ENCODE peak calls at places on chromosomes 16 and 17, in five cellular contexts. One of them, this sample, is unnamed.

GRCh38 chr17:20022701-20023100 is 13.5 kb downstream of the SPECC1 start:
- DNase-seq in AG09309: no peak
- DNase-seq in T follicular helper cell: no peak
- DNase-seq in NCI-H1105: no peak
- DNase-seq in fibroblast of mammary gland: peak; percentile 66
- DNase-seq in this sample: no peak

GRCh38 chr17:79072544-79072943 is 2.1 kb upstream of the ENGASE start:
- DNase-seq in AG09309: no peak
- DNase-seq in T follicular helper cell: no peak
- DNase-seq in NCI-H1105: no peak
- DNase-seq in fibroblast of mammary gland: no peak
- DNase-seq in this sample: no peak

GRCh38 chr16:50584033-50584722 is 36.0 kb downstream of the NKD1 start:
- DNase-seq in AG09309: no peak
- DNase-seq in T follicular helper cell: no peak
- DNase-seq in NCI-H1105: no peak
- DNase-seq in fibroblast of mammary gland: no peak
- DNase-seq in this sample: no peak

GRCh38 chr17:27746881-27747280 is 53.4 kb downstream of the NOS2 start:
- DNase-seq in AG09309: no peak
- DNase-seq in T follicular helper cell: no peak
- DNase-seq in NCI-H1105: no peak
- DNase-seq in fibroblast of mammary gland: no peak
- DNase-seq in this sample: no peak

GRCh38 chr17:43456661-43457361 is 27.0 kb upstream of the DHX8 start:
- DNase-seq in AG09309: no peak
- DNase-seq in T follicular helper cell: no peak
- DNase-seq in NCI-H1105: no peak
- DNase-seq in fibroblast of mammary gland: peak; percentile 80
- DNase-seq in this sample: no peak

GRCh38 chr16:69404275-69404805 is 18.5 kb upstream of the TERF2 start:
- DNase-seq in AG09309: no peak
- DNase-seq in T follicular helper cell: no peak
- DNase-seq in NCI-H1105: no peak
- DNase-seq in fibroblast of mammary gland: no peak
- DNase-seq in this sample: no peak

GRCh38 chr17:69050999-69051775 is 9.5 kb downstream of the ABCA9 start:
- DNase-seq in AG09309: peak; percentile 13
- DNase-seq in T follicular helper cell: no peak
- DNase-seq in NCI-H1105: no peak
- DNase-seq in fibroblast of mammary gland: peak; percentile 89
- DNase-seq in this sample: no peak

GRCh38 chr17:66960623-66961022 is 3.9 kb upstream of the CACNG4 start:
- DNase-seq in AG09309: no peak
- DNase-seq in T follicular helper cell: no peak
- DNase-seq in NCI-H1105: no peak
- DNase-seq in fibroblast of mammary gland: no peak
- DNase-seq in this sample: no peak

This sample was measured in non-pigmented ciliary epithelial cell.